ENCODE peak calls at places on chromosomes 11 and 22, in five cellular contexts. M, V, W, U and F are unnamed samples.

GRCh38 chr11:96741068-96741467 is 351.3 kb downstream of the JRKL start:
- DNase-seq in M (no peak), W (no peak), U (no peak), V (no peak), F (no peak)

GRCh38 chr11:64268687-64269379 is 15.6 kb downstream of the BAD start:
- DNase-seq in U (peak), M (peak), W (no peak), V (peak), F (no peak)

GRCh38 chr11:60763692-60764369 is 7.2 kb downstream of the MS4A15 start:
- DNase-seq in W (no peak), U (no peak), M (no peak), V (no peak), F (no peak)

GRCh38 chr22:48602805-48603518 is 1224.7 kb downstream of the BRD1 start:
- DNase-seq in U (no peak), W (no peak), M (no peak), V (no peak), F (peak)

GRCh38 chr22:45482169-45482568 is 20.5 kb upstream of the FBLN1 start:
- DNase-seq in M (no peak), W (no peak), V (no peak), U (peak), F (no peak)

GRCh38 chr11:101974255-101974654 is 57.9 kb upstream of the ANGPTL5 start:
- DNase-seq in U (no peak), W (no peak), V (no peak), M (no peak), F (no peak)

GRCh38 chr11:66841861-66842260 is 1.4 kb upstream of the RCE1 start:
- DNase-seq in U (no peak), M (no peak), V (no peak), W (no peak), F (no peak)

GRCh38 chr11:43919852-43920597 is 22.4 kb upstream of the C11orf96 start:
- DNase-seq in U (no peak), M (no peak), V (no peak), W (no peak), F (no peak)

GRCh38 chr11:117744471-117745280 is 52.3 kb downstream of the DSCAML1 start:
- DNase-seq in W (no peak), V (no peak), U (no peak), M (no peak), F (no peak)

GRCh38 chr22:49976439-49977175 is 16.0 kb downstream of the PIM3 start:
- DNase-seq in V (no peak), U (no peak), W (no peak), M (peak), F (no peak)

GRCh38 chr11:132784441-132784840 is 747.9 kb downstream of the OPCML start:
- DNase-seq in M (no peak), V (no peak), W (no peak), U (no peak), F (no peak)

GRCh38 chr11:45209904-45210699 is 63.7 kb downstream of the PRDM11 start:
- DNase-seq in V (peak), M (no peak), W (no peak), U (peak), F (peak)
- H3K27ac ChIP-seq in V (peak), M (no peak), W (no peak), U (no peak), F (peak)

DNA sequence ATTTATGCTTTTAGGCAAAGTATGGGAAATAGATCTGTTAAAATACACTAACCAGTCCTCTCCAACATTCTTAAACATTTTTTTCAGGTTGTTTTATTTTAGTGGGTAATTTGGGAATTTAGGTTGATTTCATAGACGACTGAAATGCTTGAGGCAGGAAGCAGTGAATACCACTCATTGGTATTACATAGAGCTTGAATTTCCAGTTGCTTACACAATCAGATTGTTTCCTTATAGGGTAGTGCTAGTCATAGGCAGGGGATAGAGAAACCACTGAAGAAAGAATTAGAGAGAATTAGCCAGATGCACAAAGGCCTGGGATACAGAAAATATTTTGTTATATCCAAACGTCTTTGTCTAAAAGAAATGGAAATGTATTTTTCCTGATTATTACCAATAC is 23.9 kb upstream of the LYVE1 start:
- DNase-seq in U (no peak), V (no peak), W (peak), M (no peak), F (no peak)
- H3K27ac ChIP-seq in U (no peak), V (no peak), W (peak), M (no peak), F (no peak)

GRCh38 chr11:62401356-62401755 is 17.5 kb upstream of the SCGB1A1 start:
- DNase-seq in V (no peak), W (no peak), U (no peak), M (no peak), F (no peak)

GRCh38 chr11:62399172-62399867 is 19.5 kb upstream of the SCGB1A1 start:
- DNase-seq in U (no peak), W (no peak), V (no peak), M (no peak), F (no peak)

GRCh38 chr11:62400281-62400680 is 18.6 kb upstream of the SCGB1A1 start:
- DNase-seq in M (no peak), W (no peak), V (no peak), U (no peak), F (no peak)

GRCh38 chr11:62400760-62401159 is 18.1 kb upstream of the SCGB1A1 start:
- DNase-seq in V (no peak), U (no peak), W (no peak), M (peak), F (peak)

GRCh38 chr11:62399868-62400245 is 19.0 kb upstream of the SCGB1A1 start:
- DNase-seq in M (no peak), V (no peak), W (no peak), U (no peak), F (no peak)
- H3K27ac ChIP-seq in M (no peak), V (no peak), W (no peak), U (no peak), F (no peak)

GRCh38 chr11:1349074-1349931 is 39.9 kb upstream of the TOLLIP start:
- DNase-seq in U (peak), V (no peak), W (no peak), M (no peak), F (no peak)

GRCh38 chr11:1348146-1348545 is 38.7 kb upstream of the TOLLIP start:
- DNase-seq in U (no peak), M (no peak), W (no peak), V (no peak), F (no peak)

GRCh38 chr11:1351278-1351937 is 38.3 kb upstream of the BRSK2 start:
- DNase-seq in M (peak), U (no peak), W (no peak), V (no peak), F (no peak)

GRCh38 chr11:1348748-1349073 is 39.3 kb upstream of the TOLLIP start:
- DNase-seq in U (no peak), M (no peak), V (no peak), W (no peak), F (no peak)

DNA sequence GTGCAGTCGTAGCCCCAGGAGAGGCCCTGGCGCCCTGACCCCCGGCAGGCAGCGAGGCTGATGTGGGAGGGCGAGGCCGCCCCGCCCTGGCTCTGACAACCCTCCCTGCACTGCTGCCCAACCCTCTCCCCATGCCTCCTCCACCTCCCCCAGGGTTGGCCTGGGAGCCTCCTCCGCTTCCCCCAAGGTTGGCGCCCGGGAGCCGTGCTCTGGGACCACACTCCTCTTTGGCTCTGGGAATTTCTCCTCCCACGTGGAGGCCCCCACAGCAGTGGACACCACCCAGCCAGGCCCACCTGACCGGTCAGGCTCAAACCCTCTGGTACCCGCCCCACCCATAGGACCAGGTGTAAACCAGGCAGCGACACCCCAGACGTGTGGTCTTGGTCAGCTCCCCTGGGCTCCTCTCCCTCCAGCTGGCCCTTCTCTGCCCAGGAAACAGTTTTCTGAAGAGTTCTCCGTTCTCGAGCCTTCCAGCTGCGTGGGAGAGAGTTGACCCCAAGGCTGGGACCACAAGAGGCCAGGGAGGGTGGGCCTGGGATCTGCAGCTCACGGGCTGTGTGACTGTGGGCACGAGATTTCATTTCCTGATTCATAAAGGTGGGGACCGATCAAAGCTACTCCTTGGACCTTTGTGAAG is 39.5 kb upstream of the BRSK2 start:
- DNase-seq in V (no peak), U (no peak), M (no peak), W (no peak), F (no peak)
- H3K27ac ChIP-seq in V (no peak), U (no peak), M (no peak), W (no peak), F (no peak)

GRCh38 chr11:37442576-37442975 is 844.5 kb upstream of the RAG2 start:
- DNase-seq in U (no peak), W (no peak), M (no peak), V (no peak), F (no peak)
- H3K27ac ChIP-seq in U (no peak), W (no peak), M (no peak), V (no peak), F (no peak)

GRCh38 chr11:16876840-16877239 is 137.4 kb downstream of the PLEKHA7 start:
- DNase-seq in W (no peak), U (no peak), M (no peak), V (no peak), F (no peak)
- H3K27ac ChIP-seq in W (peak), U (no peak), M (no peak), V (no peak), F (no peak)

DNA sequence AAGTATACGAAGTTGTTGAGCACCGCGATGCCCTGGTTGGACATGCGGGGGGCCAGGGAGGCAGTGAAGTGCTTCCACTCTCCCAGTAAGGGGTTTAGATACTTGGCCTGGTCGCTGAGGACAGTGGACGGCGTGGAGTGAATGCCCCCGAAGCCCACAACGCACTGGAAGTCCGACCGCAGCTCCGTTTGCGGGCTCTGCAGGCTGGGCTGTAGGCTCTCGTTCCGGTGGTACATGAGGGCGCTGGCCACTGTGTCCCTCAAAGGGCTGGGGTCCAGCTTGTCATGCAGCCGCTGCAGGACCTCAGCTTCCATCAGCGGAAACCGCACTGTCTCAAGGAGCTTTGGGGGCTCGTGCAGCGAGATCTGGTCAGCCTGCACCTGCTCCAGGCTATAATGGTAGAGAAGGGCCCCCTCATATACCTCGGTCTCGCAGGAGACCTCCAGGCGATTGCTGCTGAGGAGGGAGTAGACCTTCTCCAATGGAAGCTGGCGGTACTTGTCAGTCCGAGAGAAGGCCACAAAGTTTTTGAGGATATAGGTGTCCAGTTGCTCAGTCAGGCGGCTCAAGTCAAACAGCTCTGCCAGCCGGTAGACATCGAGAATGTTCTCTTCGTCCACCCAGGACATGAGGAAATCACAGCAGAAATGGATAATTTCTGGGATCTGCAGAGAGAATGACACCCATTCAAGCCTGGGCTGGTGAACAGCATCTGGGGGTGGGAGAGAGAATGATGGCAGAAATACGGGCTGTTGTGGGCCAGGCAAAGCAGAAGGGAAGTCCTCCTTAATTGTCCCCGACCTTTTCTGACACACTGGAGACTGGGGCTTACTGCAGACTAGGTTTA is 27.5 kb upstream of the SCARF2 start:
- DNase-seq in M (no peak), U (no peak), W (no peak), V (no peak), F (no peak)
- H3K27ac ChIP-seq in M (no peak), U (no peak), W (no peak), V (no peak), F (no peak)